ENCODE peak calls at places on chromosome 10, in ten cellular contexts. E, T, F, C, H, M, U, S, P and V are unnamed samples.

GRCh38 chr10:98664329-98665042 is 217.8 kb upstream of the HPS1 start:
- DNase-seq in E (peak), T (peak), F (no peak), C (peak), H (peak), M (no peak), U (peak), S (no peak), P (no peak), V (peak)

GRCh38 chr10:34644245-34644644 is 170.9 kb downstream of the PARD3 start:
- DNase-seq in E (no peak), T (no peak), F (no peak), C (no peak), H (no peak), M (no peak), U (no peak), S (no peak), P (no peak), V (no peak)

GRCh38 chr10:113610636-113611601 is 52.9 kb downstream of the NRAP start:
- DNase-seq in E (no peak), T (no peak), F (no peak), C (no peak), H (no peak), M (no peak), U (no peak), S (no peak), P (no peak), V (no peak)

GRCh38 chr10:48811461-48811860 is 126.8 kb downstream of the WDFY4 start:
- DNase-seq in E (no peak), T (no peak), F (peak), C (peak), H (peak), M (no peak), U (no peak), S (no peak), P (no peak), V (no peak)

GRCh38 chr10:70974351-70974901 is 86.1 kb upstream of the PCBD1 start:
- DNase-seq in E (peak), T (no peak), F (peak), C (peak), H (peak), M (no peak), U (no peak), S (no peak), P (no peak), V (peak)

GRCh38 chr10:13115832-13116793 is 16.1 kb downstream of the OPTN start:
- DNase-seq in E (no peak), T (no peak), F (no peak), C (no peak), H (no peak), M (no peak), U (no peak), S (no peak), P (no peak), V (no peak)

GRCh38 chr10:69451784-69452251 is 553 bp downstream of the TSPAN15 start:
- DNase-seq in E (no peak), T (no peak), F (no peak), C (no peak), H (no peak), M (no peak), U (no peak), S (peak), P (peak), V (no peak)

GRCh38 chr10:15189133-15189881 is 20.8 kb upstream of the NMT2 start:
- DNase-seq in E (no peak), T (no peak), F (no peak), C (no peak), H (no peak), M (no peak), U (no peak), S (no peak), P (no peak), V (no peak)

GRCh38 chr10:104245066-104245632 is 9.5 kb upstream of the GSTO1 start:
- DNase-seq in E (no peak), T (no peak), F (no peak), C (no peak), H (no peak), M (no peak), U (no peak), S (no peak), P (no peak), V (no peak)

GRCh38 chr10:130458509-130458908 is 322.3 kb downstream of the GLRX3 start:
- DNase-seq in E (no peak), T (no peak), F (no peak), C (no peak), H (no peak), M (no peak), U (no peak), S (no peak), P (no peak), V (no peak)

GRCh38 chr10:87092861-87093460 is 1.7 kb downstream of the GLUD1 start:
- DNase-seq in E (peak), T (no peak), F (peak), C (peak), H (peak), M (no peak), U (peak), S (no peak), P (peak), V (peak)

GRCh38 chr10:133058267-133059092 is 29.2 kb upstream of the ADGRA1 start:
- DNase-seq in E (no peak), T (no peak), F (no peak), C (no peak), H (no peak), M (no peak), U (no peak), S (no peak), P (no peak), V (no peak)

GRCh38 chr10:22379059-22379458 is 33.8 kb downstream of the SPAG6 start:
- DNase-seq in E (no peak), T (no peak), F (no peak), C (no peak), H (no peak), M (no peak), U (peak), S (no peak), P (no peak), V (no peak)

GRCh38 chr10:24219963-24220362 is 11.0 kb downstream of the KIAA1217 start:
- DNase-seq in E (no peak), T (no peak), F (no peak), C (no peak), H (no peak), M (no peak), U (no peak), S (no peak), P (no peak), V (no peak)

GRCh38 chr10:107806006-107806405 is 641.5 kb upstream of the SORCS1 start:
- DNase-seq in E (no peak), T (no peak), F (no peak), C (no peak), H (no peak), M (no peak), U (no peak), S (no peak), P (no peak), V (no peak)

GRCh38 chr10:133095586-133095985 is 7.9 kb downstream of the ADGRA1 start:
- DNase-seq in E (no peak), T (no peak), F (no peak), C (no peak), H (no peak), M (no peak), U (no peak), S (no peak), P (no peak), V (no peak)

GRCh38 chr10:132648072-132648855 is 110.7 kb downstream of the INPP5A start:
- DNase-seq in E (no peak), T (no peak), F (no peak), C (no peak), H (no peak), M (no peak), U (no peak), S (peak), P (no peak), V (no peak)

GRCh38 chr10:5588080-5588453 is 63.3 kb downstream of the CALML3 start:
- DNase-seq in E (no peak), T (no peak), F (no peak), C (no peak), H (no peak), M (no peak), U (no peak), S (no peak), P (no peak), V (no peak)

GRCh38 chr10:68332259-68333057 is at the start of gene PBLD:
- DNase-seq in E (peak), T (no peak), F (peak), C (peak), H (peak), M (peak), U (peak), S (peak), P (peak), V (peak)

GRCh38 chr10:79434816-79435215 is 10.6 kb downstream of the ZCCHC24 start:
- DNase-seq in E (peak), T (no peak), F (peak), C (peak), H (peak), M (no peak), U (no peak), S (no peak), P (peak), V (peak)

GRCh38 chr10:3452234-3452633 is 279.7 kb upstream of the PITRM1 start:
- DNase-seq in E (peak), T (no peak), F (peak), C (peak), H (no peak), M (peak), U (no peak), S (no peak), P (no peak), V (peak)

GRCh38 chr10:106897631-106898161 is 266.8 kb downstream of the SORCS1 start:
- DNase-seq in E (no peak), T (no peak), F (no peak), C (no peak), H (no peak), M (no peak), U (no peak), S (no peak), P (no peak), V (no peak)

GRCh38 chr10:77493851-77494788 is 143.5 kb downstream of the KCNMA1 start:
- DNase-seq in E (peak), T (no peak), F (peak), C (peak), H (peak), M (no peak), U (no peak), S (no peak), P (no peak), V (peak)
- TF ChIP-seq CTCF in E (peak), T (no peak), F (peak), C (peak), H (peak), M (peak), U (peak), S (no peak), P (peak), V (no peak)

GRCh38 chr10:43408331-43408709 is 666 bp downstream of the HNRNPF start:
- DNase-seq in E (no peak), T (no peak), F (no peak), C (no peak), H (no peak), M (no peak), U (no peak), S (no peak), P (no peak), V (no peak)
- TF ChIP-seq CTCF in E (no peak), T (no peak), F (peak), C (no peak), H (no peak), M (no peak), U (no peak), S (no peak), P (no peak), V (no peak)

DNA sequence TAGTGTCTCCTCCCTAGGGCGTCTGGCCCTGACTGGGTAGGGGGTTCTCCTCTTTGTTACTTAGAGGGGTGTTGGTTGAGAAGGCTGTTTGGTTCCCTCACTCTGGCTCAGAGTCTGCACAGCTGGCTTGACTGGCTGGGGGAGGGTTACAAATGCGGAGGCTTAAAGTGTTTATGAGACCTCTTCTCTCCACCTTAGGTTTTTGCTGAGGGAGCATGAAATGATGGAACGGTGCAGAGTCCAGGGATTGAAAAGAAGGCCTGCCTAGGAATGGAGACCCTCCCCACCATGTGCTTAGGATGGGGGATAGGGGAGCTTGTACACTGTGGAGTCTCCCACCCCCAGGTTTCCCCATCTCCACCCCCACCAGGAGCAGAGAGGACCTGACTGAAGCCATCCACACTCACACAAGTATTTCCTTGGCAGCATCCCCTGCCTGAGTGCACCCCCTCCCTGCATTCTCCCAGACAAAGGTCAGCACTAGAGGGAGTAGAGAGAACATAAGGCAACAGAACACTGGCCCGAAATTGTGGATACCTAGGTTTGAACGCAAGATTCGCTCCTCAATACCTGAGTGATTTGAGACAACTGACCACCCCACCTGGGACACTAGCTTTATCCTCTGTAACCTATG is 1.7 kb upstream of the LDB1 start:
- DNase-seq in E (peak), T (no peak), F (peak), C (no peak), H (no peak), M (peak), U (no peak), S (no peak), P (no peak), V (no peak)
- TF ChIP-seq CTCF in E (peak), T (no peak), F (peak), C (peak), H (no peak), M (no peak), U (no peak), S (no peak), P (no peak), V (no peak)

GRCh38 chr10:117553815-117554172 is 11.2 kb downstream of the EMX2 start:
- DNase-seq in E (no peak), T (no peak), F (no peak), C (no peak), H (no peak), M (no peak), U (no peak), S (no peak), P (no peak), V (no peak)

GRCh38 chr10:117552759-117553158 is 10.2 kb downstream of the EMX2 start:
- DNase-seq in E (no peak), T (no peak), F (no peak), C (no peak), H (no peak), M (no peak), U (no peak), S (no peak), P (no peak), V (no peak)

GRCh38 chr10:117552156-117552620 is 9.6 kb downstream of the EMX2 start:
- DNase-seq in E (no peak), T (no peak), F (no peak), C (no peak), H (no peak), M (no peak), U (no peak), S (no peak), P (no peak), V (no peak)

GRCh38 chr10:117554371-117554770 is 11.8 kb downstream of the EMX2 start:
- DNase-seq in E (no peak), T (no peak), F (no peak), C (no peak), H (no peak), M (no peak), U (no peak), S (no peak), P (no peak), V (no peak)

GRCh38 chr10:117553171-117553814 is 10.7 kb downstream of the EMX2 start:
- DNase-seq in E (no peak), T (no peak), F (no peak), C (no peak), H (no peak), M (no peak), U (no peak), S (no peak), P (no peak), V (no peak)
- TF ChIP-seq CTCF in E (no peak), T (no peak), F (no peak), C (no peak), H (no peak), M (no peak), U (no peak), S (no peak), P (no peak), V (no peak)

GRCh38 chr10:31742255-31742654 is 186.4 kb downstream of the ARHGAP12 start:
- DNase-seq in E (no peak), T (no peak), F (no peak), C (no peak), H (no peak), M (no peak), U (no peak), S (no peak), P (no peak), V (no peak)
- TF ChIP-seq CTCF in E (no peak), T (no peak), F (no peak), C (no peak), H (no peak), M (no peak), U (no peak), S (no peak), P (no peak), V (no peak)

GRCh38 chr10:56785292-56785691 is 424.2 kb upstream of the ZWINT start:
- DNase-seq in E (no peak), T (no peak), F (no peak), C (no peak), H (no peak), M (no peak), U (no peak), S (no peak), P (no peak), V (no peak)

DNA sequence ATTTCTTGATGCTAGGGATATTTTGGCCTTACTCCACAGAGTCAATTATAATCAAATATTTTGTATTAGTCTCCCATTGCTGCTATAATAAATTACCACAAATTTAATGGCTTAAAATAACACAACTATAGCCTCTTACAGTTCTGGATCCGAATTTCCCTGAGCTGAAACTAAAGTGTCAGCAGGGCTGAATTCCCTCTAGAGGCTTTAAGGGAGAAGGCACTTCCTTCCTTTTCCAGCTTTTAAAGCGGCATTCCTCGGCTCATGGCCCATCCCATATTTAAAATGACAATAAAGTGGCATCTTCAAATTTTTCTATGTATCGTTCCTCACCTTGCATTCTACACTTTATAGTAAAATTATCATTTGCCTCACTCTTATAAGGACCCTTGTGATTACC is 421.4 kb upstream of the ZWINT start:
- DNase-seq in E (no peak), T (no peak), F (no peak), C (no peak), H (no peak), M (no peak), U (no peak), S (no peak), P (no peak), V (no peak)
- TF ChIP-seq CTCF in E (no peak), T (no peak), F (no peak), C (no peak), H (no peak), M (no peak), U (no peak), S (no peak), P (no peak), V (peak)